ENCODE peak calls at places on chromosomes 7 and 10, in six cellular contexts. Y is immature natural killer cell, R is aorta, M is lower lobe of right lung, G is AG09319, V is amniotic stem cell. X is an unnamed sample.

GRCh38 chr10:7298495-7298894 is 112.3 kb downstream of the SFMBT2 start:
- DNase-seq in R (no peak), V (no peak), G (no peak), Y (no peak), M (no peak), X (no peak)

GRCh38 chr7:47142169-47142866 is 439.6 kb downstream of the TNS3 start:
- DNase-seq in M (no peak), G (no peak), R (no peak), Y (no peak), V (no peak), X (no peak)

GRCh38 chr10:63720072-63720537 is 198.9 kb downstream of the REEP3 start:
- DNase-seq in G (no peak), R (no peak), Y (peak; percentile 41), V (no peak), M (no peak), X (no peak)

GRCh38 chr10:85036661-85037060 is 708.3 kb downstream of the CCSER2 start:
- DNase-seq in Y (no peak), R (no peak), V (no peak), G (no peak), M (no peak), X (no peak)

GRCh38 chr10:49844775-49845561 is 82.8 kb upstream of the OGDHL start:
- DNase-seq in V (no peak), Y (no peak), M (no peak), R (no peak), G (no peak), X (no peak)

GRCh38 chr7:96563409-96563808 is 146.2 kb downstream of the SEM1 start:
- DNase-seq in V (no peak), M (no peak), Y (no peak), R (no peak), G (no peak), X (no peak)

GRCh38 chr7:54653905-54654304 is 105.1 kb downstream of the SEC61G start:
- DNase-seq in M (no peak), Y (no peak), R (no peak), G (no peak), V (no peak), X (no peak)

GRCh38 chr10:24930427-24930826 is 22.0 kb downstream of the PRTFDC1 start:
- DNase-seq in G (no peak), V (no peak), M (no peak), R (no peak), Y (no peak), X (no peak)

GRCh38 chr7:20229652-20230500 is 12.7 kb upstream of the MACC1 start:
- DNase-seq in V (peak; percentile 46), M (no peak), R (no peak), Y (no peak), G (no peak), X (no peak)

GRCh38 chr7:158999496-158999895 is 143.1 kb downstream of the DYNC2I1 start:
- DNase-seq in V (no peak), G (no peak), M (no peak), Y (no peak), R (no peak), X (no peak)

GRCh38 chr10:91665842-91666241 is 33.0 kb upstream of the PPP1R3C start:
- DNase-seq in R (no peak), V (no peak), M (no peak), Y (no peak), G (no peak), X (no peak)

GRCh38 chr10:43899224-43899959 is 250.7 kb upstream of the ZNF32 start:
- DNase-seq in R (no peak), V (no peak), M (no peak), Y (no peak), G (no peak), X (no peak)

X was measured in ovary.